ENCODE peak calls at places on chromosomes 16 and 17, in nine cellular contexts. One of them, this sample, is unnamed.

GRCh38 chr17:63370696-63371095 is 75.4 kb downstream of the CYB561 start:
- DNase-seq in T-helper 1 cell: no peak
- DNase-seq in Right ventricle myocardium superior: no peak
- DNase-seq in occipital lobe: no peak
- DNase-seq in GM18507: no peak
- DNase-seq in cardiac muscle cell: no peak
- DNase-seq in fibroblast of pulmonary artery: no peak
- DNase-seq in CD8-positive, alpha-beta T cell: no peak
- DNase-seq in iris pigment epithelial cell: no peak
- DNase-seq in this sample: no peak

GRCh38 chr17:55580596-55581133 is 69.4 kb upstream of the SMIM36 start:
- DNase-seq in occipital lobe: no peak
- DNase-seq in fibroblast of pulmonary artery: no peak
- DNase-seq in CD8-positive, alpha-beta T cell: no peak
- DNase-seq in iris pigment epithelial cell: no peak
- DNase-seq in GM18507: no peak
- DNase-seq in cardiac muscle cell: no peak
- DNase-seq in Right ventricle myocardium superior: no peak
- DNase-seq in T-helper 1 cell: no peak
- DNase-seq in this sample: no peak

GRCh38 chr17:42354956-42355843 is 33.0 kb downstream of the STAT3 start:
- DNase-seq in fibroblast of pulmonary artery: peak; percentile 53
- DNase-seq in GM18507: no peak
- DNase-seq in Right ventricle myocardium superior: no peak
- DNase-seq in cardiac muscle cell: no peak
- DNase-seq in iris pigment epithelial cell: peak; percentile 67
- DNase-seq in CD8-positive, alpha-beta T cell: no peak
- DNase-seq in T-helper 1 cell: no peak
- DNase-seq in occipital lobe: no peak
- DNase-seq in this sample: no peak

GRCh38 chr17:75205793-75206163 is 299 bp downstream of the NUP85 start:
- DNase-seq in GM18507: no peak
- DNase-seq in cardiac muscle cell: no peak
- DNase-seq in occipital lobe: no peak
- DNase-seq in T-helper 1 cell: no peak
- DNase-seq in CD8-positive, alpha-beta T cell: no peak
- DNase-seq in iris pigment epithelial cell: no peak
- DNase-seq in Right ventricle myocardium superior: no peak
- DNase-seq in fibroblast of pulmonary artery: no peak
- DNase-seq in this sample: no peak

GRCh38 chr17:64993867-64994266 is 62.7 kb downstream of the GNA13 start:
- DNase-seq in cardiac muscle cell: no peak
- DNase-seq in Right ventricle myocardium superior: no peak
- DNase-seq in T-helper 1 cell: no peak
- DNase-seq in CD8-positive, alpha-beta T cell: no peak
- DNase-seq in occipital lobe: no peak
- DNase-seq in fibroblast of pulmonary artery: no peak
- DNase-seq in GM18507: no peak
- DNase-seq in iris pigment epithelial cell: no peak
- DNase-seq in this sample: no peak

GRCh38 chr17:78745407-78746088 is 36.5 kb downstream of the CYTH1 start:
- DNase-seq in GM18507: no peak
- DNase-seq in iris pigment epithelial cell: peak; percentile 47
- DNase-seq in fibroblast of pulmonary artery: peak; percentile 69
- DNase-seq in Right ventricle myocardium superior: no peak
- DNase-seq in T-helper 1 cell: peak; percentile 37
- DNase-seq in occipital lobe: no peak
- DNase-seq in CD8-positive, alpha-beta T cell: no peak
- DNase-seq in cardiac muscle cell: peak; percentile 53
- DNase-seq in this sample: no peak

GRCh38 chr17:19647697-19648474 is 665 bp upstream of the ALDH3A2 start:
- DNase-seq in fibroblast of pulmonary artery: peak; percentile 81
- DNase-seq in CD8-positive, alpha-beta T cell: peak; percentile 8
- DNase-seq in cardiac muscle cell: peak; percentile 59
- DNase-seq in Right ventricle myocardium superior: peak; percentile 82
- DNase-seq in occipital lobe: peak; percentile 74
- DNase-seq in T-helper 1 cell: no peak
- DNase-seq in GM18507: peak; percentile 17
- DNase-seq in iris pigment epithelial cell: peak; percentile 72
- DNase-seq in this sample: peak; percentile 94

GRCh38 chr16:89581045-89581695 is 5.6 kb downstream of the CPNE7 start:
- DNase-seq in occipital lobe: no peak
- DNase-seq in CD8-positive, alpha-beta T cell: no peak
- DNase-seq in Right ventricle myocardium superior: no peak
- DNase-seq in GM18507: no peak
- DNase-seq in iris pigment epithelial cell: peak; percentile 99
- DNase-seq in fibroblast of pulmonary artery: peak; percentile 97
- DNase-seq in cardiac muscle cell: no peak
- DNase-seq in T-helper 1 cell: no peak
- DNase-seq in this sample: no peak

GRCh38 chr17:63834431-63835166 is 7.1 kb upstream of the FTSJ3 start:
- DNase-seq in occipital lobe: no peak
- DNase-seq in CD8-positive, alpha-beta T cell: no peak
- DNase-seq in T-helper 1 cell: peak; percentile 43
- DNase-seq in fibroblast of pulmonary artery: peak; percentile 76
- DNase-seq in Right ventricle myocardium superior: no peak
- DNase-seq in iris pigment epithelial cell: peak; percentile 70
- DNase-seq in cardiac muscle cell: peak; percentile 83
- DNase-seq in GM18507: peak; percentile 33
- DNase-seq in this sample: peak; percentile 78